ENCODE peak calls at places on chromosomes 3 and 15, in ten cellular contexts. M, V, X, Y, D, I, R, T, S and H are unnamed samples.

GRCh38 chr3:10262027-10262426 is 13.8 kb downstream of the TATDN2 start:
- DNase-seq in M (no peak), V (no peak), X (no peak), Y (peak; percentile 11), D (no peak), I (no peak), R (no peak), T (no peak), S (no peak), H (no peak)

GRCh38 chr3:188796122-188796631 is 375.6 kb upstream of the TPRG1 start:
- DNase-seq in M (no peak), V (peak; percentile 16), X (peak; percentile 18), Y (no peak), D (no peak), I (no peak), R (no peak), T (peak; percentile 23), S (no peak), H (no peak)

GRCh38 chr3:195195321-195196209 is 75.4 kb downstream of the XXYLT1 start:
- DNase-seq in M (no peak), V (no peak), X (peak; percentile 40), Y (no peak), D (no peak), I (no peak), R (no peak), T (no peak), S (peak; percentile 17), H (no peak)

GRCh38 chr3:136772709-136773108 is 20.5 kb upstream of the STAG1 start:
- DNase-seq in M (no peak), V (no peak), X (no peak), Y (no peak), D (no peak), I (no peak), R (no peak), T (no peak), S (no peak), H (no peak)

GRCh38 chr3:94524102-94524922 is 461.5 kb downstream of the NSUN3 start:
- DNase-seq in M (peak; percentile 70), V (no peak), X (no peak), Y (no peak), D (no peak), I (no peak), R (no peak), T (no peak), S (no peak), H (no peak)

GRCh38 chr3:42183991-42184621 is 81.9 kb downstream of the CCK start:
- DNase-seq in M (no peak), V (no peak), X (no peak), Y (no peak), D (no peak), I (no peak), R (no peak), T (no peak), S (no peak), H (no peak)

GRCh38 chr3:172749201-172749965 is 1.1 kb upstream of the ECT2 start:
- DNase-seq in M (peak; percentile 88), V (no peak), X (peak; percentile 25), Y (no peak), D (no peak), I (no peak), R (peak; percentile 98), T (no peak), S (no peak), H (no peak)

GRCh38 chr3:20503394-20504082 is 317.5 kb upstream of the SGO1 start:
- DNase-seq in M (no peak), V (no peak), X (no peak), Y (no peak), D (no peak), I (no peak), R (no peak), T (no peak), S (no peak), H (no peak)

GRCh38 chr3:34152641-34153040 is 354.2 kb downstream of the PDCD6IP start:
- DNase-seq in M (no peak), V (no peak), X (no peak), Y (no peak), D (no peak), I (no peak), R (no peak), T (no peak), S (no peak), H (no peak)

GRCh38 chr15:23642413-23643044 is 5.1 kb downstream of the MAGEL2 start:
- DNase-seq in M (peak; percentile 51), V (peak; percentile 61), X (peak; percentile 32), Y (no peak), D (peak; percentile 66), I (peak; percentile 70), R (peak; percentile 57), T (peak; percentile 65), S (peak; percentile 74), H (peak; percentile 35)

GRCh38 chr15:62896380-62896866 is 146.1 kb upstream of the TPM1 start:
- DNase-seq in M (peak; percentile 39), V (no peak), X (no peak), Y (no peak), D (no peak), I (no peak), R (peak; percentile 88), T (no peak), S (no peak), H (no peak)

GRCh38 chr15:99707481-99708270 is 25.6 kb downstream of the LYSMD4 start:
- DNase-seq in M (no peak), V (no peak), X (no peak), Y (no peak), D (no peak), I (no peak), R (no peak), T (no peak), S (no peak), H (no peak)

GRCh38 chr3:46856576-46857471 is 6.4 kb downstream of the MYL3 start:
- DNase-seq in M (no peak), V (no peak), X (no peak), Y (peak; percentile 43), D (no peak), I (no peak), R (no peak), T (no peak), S (no peak), H (peak; percentile 19)

GRCh38 chr15:68249058-68249713 is 19.7 kb upstream of the CLN6 start:
- DNase-seq in M (no peak), V (no peak), X (no peak), Y (no peak), D (no peak), I (no peak), R (no peak), T (peak; percentile 40), S (no peak), H (no peak)
- H3K4me3 ChIP-seq in M (no peak overlapping the region), V (no peak overlapping the region), X (no peak overlapping the region), Y (no peak overlapping the region), D (no peak overlapping the region), I (no peak overlapping the region), R (no peak overlapping the region), T (no peak overlapping the region), S (no peak overlapping the region), H (no peak overlapping the region)

GRCh38 chr3:101850327-101851048 is 1.2 kb downstream of the NFKBIZ start:
- DNase-seq in M (no peak), V (no peak), X (no peak), Y (no peak), D (no peak), I (no peak), R (no peak), T (peak; percentile 74), S (peak; percentile 33), H (no peak)
- TF ChIP-seq POLR2A in M (no peak), V (peak; percentile 52), X (peak; percentile 21), Y (no peak), D (no peak), I (no peak), R (no peak), T (no peak), S (peak; percentile 44), H (no peak)

DNA sequence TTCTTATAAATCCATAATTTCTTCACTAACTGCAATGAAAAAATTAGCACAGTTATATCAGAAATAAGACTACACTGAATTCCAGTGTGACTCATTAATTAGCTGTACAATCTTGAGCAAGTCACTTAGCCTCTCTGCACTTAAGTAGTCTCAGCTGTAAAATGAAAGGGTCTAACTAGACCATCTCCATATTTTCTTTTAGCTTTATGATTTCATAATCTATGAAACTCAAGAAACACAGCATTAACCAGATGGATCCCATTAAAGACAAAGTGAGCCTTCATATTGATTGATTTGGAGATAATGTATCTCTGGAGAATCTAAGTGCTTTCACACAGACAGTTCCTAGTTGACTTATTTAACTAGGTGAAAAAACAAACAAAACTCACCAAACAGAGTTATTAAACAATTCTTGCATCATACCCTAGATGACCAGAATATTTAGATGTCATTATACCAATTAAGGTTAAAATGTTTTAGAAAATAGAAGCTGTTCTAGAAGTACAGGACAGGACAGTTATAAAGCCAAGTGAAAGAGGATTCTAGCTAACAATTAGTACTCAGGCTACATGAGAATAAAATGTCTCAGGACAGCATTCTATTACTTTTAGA is 11.2 kb downstream of the CSNK1G1 start:
- DNase-seq in M (no peak), V (no peak), X (no peak), Y (no peak), D (no peak), I (no peak), R (no peak), T (no peak), S (no peak), H (no peak)
- H3K4me3 ChIP-seq in M (no peak overlapping the region), V (no peak overlapping the region), X (no peak overlapping the region), Y (no peak overlapping the region), D (no peak overlapping the region), I (no peak overlapping the region), R (no peak overlapping the region), T (no peak overlapping the region), S (no peak overlapping the region), H (no peak overlapping the region)

GRCh38 chr15:67185051-67185450 is 69.4 kb downstream of the AAGAB start:
- DNase-seq in M (no peak), V (no peak), X (no peak), Y (peak; percentile 33), D (no peak), I (no peak), R (no peak), T (no peak), S (no peak), H (no peak)
- TF ChIP-seq POLR2A in M (no peak), V (no peak), X (no peak), Y (no peak), D (no peak), I (no peak), R (no peak), T (no peak), S (no peak), H (no peak)

DNA sequence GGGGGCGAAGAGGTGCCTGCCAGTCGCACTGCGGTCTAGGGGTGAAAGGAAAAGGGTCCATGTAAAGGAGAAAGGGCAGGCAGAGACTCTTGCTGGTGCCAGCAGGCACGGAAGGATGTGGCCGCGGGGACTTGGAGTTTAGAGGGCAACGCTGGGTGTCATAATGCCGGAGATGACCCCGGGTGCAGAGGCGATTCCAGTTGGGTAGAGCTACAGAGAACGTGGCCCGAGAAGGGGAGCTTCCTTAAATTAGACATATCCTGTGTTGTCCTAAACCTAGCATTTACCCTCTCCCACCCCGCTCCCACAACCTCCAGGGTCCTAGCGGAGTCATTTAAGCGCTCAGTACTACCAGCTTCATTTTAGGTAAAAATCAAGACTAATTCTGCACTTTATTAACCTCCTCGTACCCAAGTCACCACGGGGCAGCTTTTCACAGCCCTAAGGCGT is 245.7 kb upstream of the TOPAZ1 start:
- DNase-seq in M (no peak), V (no peak), X (no peak), Y (no peak), D (no peak), I (peak; percentile 81), R (peak; percentile 52), T (no peak), S (no peak), H (no peak)
- H3K4me3 ChIP-seq in M (no peak overlapping the region), V (peak overlapping the region; percentile 37), X (peak overlapping the region; percentile 38), Y (peak overlapping the region; percentile 43), D (no peak overlapping the region), I (peak overlapping the region; percentile 71), R (peak overlapping the region; percentile 83), T (no peak overlapping the region), S (no peak overlapping the region), H (no peak overlapping the region)